ENCODE peak calls at places on chromosomes 3 and 15, in six cellular contexts. A is mucosa of gallbladder, J is psoas muscle, S is T47D, I is AG08396, H is amniotic stem cell. D is an unnamed sample.

GRCh38 chr15:60004019-60004845 is at the start of gene FOXB1:
- DNase-seq in S (no peak), H (no peak), J (no peak), I (no peak), A (no peak), D (no peak)

GRCh38 chr3:195709676-195710085 is 11.1 kb upstream of the MUC20 start:
- DNase-seq in S (no peak), A (no peak), J (no peak), H (no peak), I (no peak), D (no peak)

GRCh38 chr3:118245312-118245711 is 789.3 kb downstream of the IGSF11 start:
- DNase-seq in S (no peak), A (no peak), I (no peak), H (no peak), J (no peak), D (no peak)

GRCh38 chr15:50355612-50355905 is 561 bp upstream of the GABPB1 start:
- DNase-seq in I (no peak), A (no peak), S (no peak), H (no peak), J (no peak), D (no peak)

GRCh38 chr3:19154693-19155250 is 6.5 kb downstream of the KCNH8 start:
- DNase-seq in S (no peak), I (no peak), J (no peak), H (no peak), A (no peak), D (peak)

GRCh38 chr15:99981223-99981647 is 248.0 kb upstream of the LYSMD4 start:
- DNase-seq in I (no peak), A (no peak), S (no peak), J (peak), H (no peak), D (no peak)

GRCh38 chr3:170180107-170180951 is 1.2 kb downstream of the PHC3 start:
- DNase-seq in S (no peak), J (no peak), I (no peak), H (no peak), A (no peak), D (no peak)

GRCh38 chr15:74895830-74896229 is 6.0 kb downstream of the MPI start:
- DNase-seq in S (no peak), I (no peak), J (peak), H (no peak), A (no peak), D (no peak)